ENCODE peak calls at places on chromosomes 6 and 20, in four cellular contexts. One of them, this sample, is unnamed.

GRCh38 chr6:292506-293184 is 358 bp downstream of the DUSP22 start:
- DNase-seq in K562: peak
- DNase-seq in HEK293T: no peak
- DNase-seq in HepG2: peak
- DNase-seq in this sample: peak

GRCh38 chr6:7148100-7148822 is 40.5 kb downstream of the RREB1 start:
- DNase-seq in HepG2: no peak
- DNase-seq in HEK293T: no peak
- DNase-seq in K562: no peak
- DNase-seq in this sample: no peak

GRCh38 chr6:104118274-104118673 is 741.4 kb downstream of the HACE1 start:
- DNase-seq in K562: no peak
- DNase-seq in HEK293T: no peak
- DNase-seq in HepG2: no peak
- DNase-seq in this sample: no peak

GRCh38 chr6:108127826-108128225 is 38.0 kb upstream of the NR2E1 start:
- DNase-seq in HEK293T: no peak
- DNase-seq in K562: no peak
- DNase-seq in HepG2: peak
- DNase-seq in this sample: no peak

GRCh38 chr6:123926000-123926399 is 122.3 kb downstream of the NKAIN2 start:
- DNase-seq in HEK293T: no peak
- DNase-seq in HepG2: no peak
- DNase-seq in K562: no peak
- DNase-seq in this sample: no peak

GRCh38 chr20:6886065-6886729 is 118.7 kb downstream of the BMP2 start:
- DNase-seq in HepG2: no peak
- DNase-seq in K562: no peak
- DNase-seq in HEK293T: no peak
- DNase-seq in this sample: peak

GRCh38 chr6:37558158-37558557 is 58.5 kb upstream of the CCDC167 start:
- DNase-seq in K562: no peak
- DNase-seq in HepG2: no peak
- DNase-seq in HEK293T: no peak
- DNase-seq in this sample: no peak

GRCh38 chr6:16398587-16398986 is 160.2 kb downstream of the GMPR start:
- DNase-seq in HEK293T: no peak
- DNase-seq in K562: no peak
- DNase-seq in HepG2: no peak
- DNase-seq in this sample: no peak

GRCh38 chr6:155528982-155529453 is 73.4 kb upstream of the NOX3 start:
- DNase-seq in HepG2: peak
- DNase-seq in HEK293T: no peak
- DNase-seq in K562: no peak
- DNase-seq in this sample: no peak

GRCh38 chr6:170292778-170293164 is 1.9 kb upstream of the DLL1 start:
- DNase-seq in K562: peak
- DNase-seq in HepG2: no peak
- DNase-seq in HEK293T: no peak
- DNase-seq in this sample: no peak

GRCh38 chr6:12813321-12813720 is 96.8 kb downstream of the PHACTR1 start:
- DNase-seq in HepG2: no peak
- DNase-seq in K562: no peak
- DNase-seq in HEK293T: no peak
- DNase-seq in this sample: no peak

GRCh38 chr6:93104195-93104817 is 315.1 kb downstream of the EPHA7 start:
- DNase-seq in HepG2: no peak
- DNase-seq in K562: no peak
- DNase-seq in HEK293T: peak
- DNase-seq in this sample: no peak

GRCh38 chr20:49853640-49854039 is 41.0 kb downstream of the SLC9A8 start:
- DNase-seq in HEK293T: no peak
- DNase-seq in HepG2: no peak
- DNase-seq in K562: no peak
- DNase-seq in this sample: peak

GRCh38 chr6:127207591-127208120 is 59.0 kb upstream of the RNF146 start:
- DNase-seq in K562: no peak
- DNase-seq in HEK293T: no peak
- DNase-seq in HepG2: no peak
- DNase-seq in this sample: no peak
- TF ChIP-seq ELF4 in K562: no peak
- TF ChIP-seq ELF4 in HEK293T: no peak
- TF ChIP-seq ELF4 in HepG2: no peak
- TF ChIP-seq ELF4 in this sample: no peak

GRCh38 chr6:141851063-141851462 is 281.7 kb upstream of the GJE1 start:
- DNase-seq in K562: no peak
- DNase-seq in HepG2: no peak
- DNase-seq in HEK293T: no peak
- DNase-seq in this sample: no peak
- TF ChIP-seq ELF4 in K562: no peak
- TF ChIP-seq ELF4 in HepG2: no peak
- TF ChIP-seq ELF4 in HEK293T: no peak
- TF ChIP-seq ELF4 in this sample: no peak

DNA sequence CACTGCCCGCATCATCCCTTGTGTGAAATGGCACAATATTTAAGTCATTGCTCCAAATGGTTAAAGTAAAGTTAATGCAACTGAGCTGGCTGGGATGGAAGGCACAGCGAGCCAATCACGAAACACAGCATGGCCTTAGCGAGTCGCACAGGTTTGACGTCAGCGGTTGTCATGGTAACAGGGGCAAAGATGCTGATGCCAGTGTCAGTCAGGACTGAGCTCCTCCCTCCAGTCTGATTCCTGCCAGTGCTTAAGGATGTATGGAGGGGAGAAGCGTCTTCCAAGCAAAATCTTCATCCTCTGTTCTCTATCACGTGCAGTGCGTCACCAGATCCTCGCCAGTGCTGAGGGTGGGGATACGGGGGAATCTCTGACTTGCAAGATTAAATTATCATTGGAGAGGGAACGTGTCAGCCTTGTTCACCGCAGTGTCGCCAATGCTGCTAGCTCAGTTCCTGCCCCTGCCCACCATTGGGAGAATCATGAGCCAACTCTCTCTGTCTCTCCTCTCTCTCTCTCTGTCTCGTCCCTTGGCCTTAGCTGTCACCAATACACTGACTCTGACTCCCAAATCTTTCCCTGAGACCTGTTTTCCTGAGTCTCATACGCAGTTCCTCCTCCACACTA is 24.5 kb downstream of the TSPYL4 start:
- DNase-seq in HEK293T: peak
- DNase-seq in HepG2: no peak
- DNase-seq in K562: peak
- DNase-seq in this sample: peak
- TF ChIP-seq ELF4 in HEK293T: no peak
- TF ChIP-seq ELF4 in HepG2: no peak
- TF ChIP-seq ELF4 in K562: no peak
- TF ChIP-seq ELF4 in this sample: no peak

GRCh38 chr6:146985966-146986365 is 218.3 kb upstream of the STXBP5 start:
- DNase-seq in HepG2: no peak
- DNase-seq in HEK293T: no peak
- DNase-seq in K562: no peak
- DNase-seq in this sample: no peak

GRCh38 chr6:146990821-146991798 is 213.1 kb upstream of the STXBP5 start:
- DNase-seq in HepG2: peak
- DNase-seq in HEK293T: no peak
- DNase-seq in K562: peak
- DNase-seq in this sample: no peak

GRCh38 chr6:146985111-146985510 is 219.1 kb upstream of the STXBP5 start:
- DNase-seq in K562: peak
- DNase-seq in HepG2: peak
- DNase-seq in HEK293T: peak
- DNase-seq in this sample: no peak

GRCh38 chr6:146984251-146984924 is 219.8 kb upstream of the STXBP5 start:
- DNase-seq in K562: no peak
- DNase-seq in HepG2: peak
- DNase-seq in HEK293T: no peak
- DNase-seq in this sample: no peak

DNA sequence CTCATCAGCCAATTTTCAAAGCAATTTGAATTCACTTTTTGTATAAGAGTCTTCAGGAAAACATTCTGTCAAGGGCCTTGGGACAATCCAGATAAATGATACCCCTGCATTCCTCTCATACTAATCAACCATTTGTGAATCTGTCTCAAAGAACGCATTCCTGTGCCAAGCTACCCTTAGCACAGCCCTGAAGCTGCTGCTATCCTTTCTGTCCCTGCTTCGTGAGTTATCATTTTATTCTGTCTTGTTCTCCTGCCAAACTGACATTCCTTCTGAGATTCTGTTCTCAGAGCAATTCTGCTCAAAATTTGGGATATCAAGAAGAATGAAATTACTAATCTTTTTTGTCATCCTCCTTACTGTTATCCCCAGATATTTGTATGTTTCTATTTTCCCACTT is 213.9 kb upstream of the STXBP5 start:
- DNase-seq in K562: no peak
- DNase-seq in HepG2: peak
- DNase-seq in HEK293T: no peak
- DNase-seq in this sample: no peak
- TF ChIP-seq ELF4 in K562: no peak
- TF ChIP-seq ELF4 in HepG2: no peak
- TF ChIP-seq ELF4 in HEK293T: no peak
- TF ChIP-seq ELF4 in this sample: no peak

GRCh38 chr20:4633780-4634179 is 87.9 kb upstream of the PRND start:
- DNase-seq in HEK293T: no peak
- DNase-seq in K562: no peak
- DNase-seq in HepG2: no peak
- DNase-seq in this sample: no peak
- TF ChIP-seq ELF4 in HEK293T: no peak
- TF ChIP-seq ELF4 in K562: no peak
- TF ChIP-seq ELF4 in HepG2: no peak
- TF ChIP-seq ELF4 in this sample: no peak

DNA sequence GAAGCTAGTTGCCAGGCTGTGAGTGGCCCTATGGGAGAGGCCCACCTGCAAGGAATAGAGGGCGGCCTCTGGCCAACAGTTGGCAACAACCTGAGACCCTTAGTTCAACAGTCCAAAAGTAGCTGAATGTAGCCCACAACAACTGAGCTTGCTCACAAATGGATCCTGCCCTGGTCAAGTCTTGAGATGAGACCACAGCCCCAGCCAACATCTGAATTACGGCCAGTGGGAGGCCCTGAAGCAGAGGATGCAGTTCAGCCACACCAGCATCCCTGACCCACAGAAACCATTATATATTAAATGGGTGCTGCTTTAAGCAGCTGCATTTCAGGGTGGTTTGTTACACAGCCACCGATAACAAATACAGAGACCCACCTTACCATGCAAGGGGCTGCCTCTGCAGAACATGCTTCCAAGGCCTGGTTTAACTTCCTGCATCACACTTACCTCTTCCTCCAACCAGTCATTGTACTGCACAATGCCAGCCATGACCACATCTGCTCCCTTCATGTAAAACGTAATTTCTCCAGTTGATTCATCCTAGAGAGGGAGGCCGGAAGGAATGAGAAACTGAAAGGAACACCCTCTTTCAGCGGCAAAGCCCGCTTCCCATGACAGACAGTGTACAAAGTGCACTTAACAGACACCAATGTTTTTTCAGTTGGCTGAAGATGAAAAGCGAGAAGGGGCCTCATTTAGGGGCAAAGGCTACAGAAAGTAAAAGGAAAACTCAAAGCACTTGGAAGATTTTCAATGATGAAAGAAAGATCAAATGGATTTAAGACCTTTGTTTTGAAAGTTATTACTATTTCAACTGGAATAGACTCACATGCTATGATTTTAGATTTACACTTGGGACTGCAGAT is 86.2 kb upstream of the NFATC2 start:
- DNase-seq in HEK293T: no peak
- DNase-seq in HepG2: peak
- DNase-seq in K562: no peak
- DNase-seq in this sample: no peak
- TF ChIP-seq ELF4 in HEK293T: no peak
- TF ChIP-seq ELF4 in HepG2: no peak
- TF ChIP-seq ELF4 in K562: no peak
- TF ChIP-seq ELF4 in this sample: no peak

GRCh38 chr6:41160933-41161332 is 2.0 kb downstream of the TREM2 start:
- DNase-seq in HEK293T: no peak
- DNase-seq in HepG2: no peak
- DNase-seq in K562: no peak
- DNase-seq in this sample: no peak

GRCh38 chr6:41159415-41160082 is 3.4 kb downstream of the TREM2 start:
- DNase-seq in HEK293T: no peak
- DNase-seq in HepG2: no peak
- DNase-seq in K562: no peak
- DNase-seq in this sample: no peak

GRCh38 chr6:41161851-41162552 is 914 bp downstream of the TREM2 start:
- DNase-seq in HEK293T: no peak
- DNase-seq in HepG2: no peak
- DNase-seq in K562: no peak
- DNase-seq in this sample: no peak

GRCh38 chr6:41162687-41163418 is at the start of gene TREM2:
- DNase-seq in HepG2: no peak
- DNase-seq in HEK293T: no peak
- DNase-seq in K562: no peak
- DNase-seq in this sample: no peak

DNA sequence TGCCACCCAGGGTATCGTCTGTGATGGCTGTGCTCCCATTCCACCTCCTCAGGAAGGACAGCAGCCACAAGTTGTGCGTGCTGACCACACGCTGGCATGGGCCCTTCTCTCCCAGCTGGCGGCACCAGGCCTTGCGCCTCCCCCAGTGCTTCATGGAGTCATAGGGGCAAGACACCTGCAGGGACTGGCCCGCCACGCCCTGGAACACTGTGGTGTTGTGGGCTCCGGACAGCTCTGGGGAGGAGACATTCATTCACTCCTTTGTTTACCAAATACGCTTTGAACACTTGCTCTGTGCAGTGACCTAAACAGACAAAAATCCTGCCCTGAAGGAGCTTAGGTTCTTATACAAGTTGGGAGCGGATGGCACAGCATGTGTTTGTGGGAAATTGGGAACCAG is 1.5 kb downstream of the TREM2 start:
- DNase-seq in HepG2: no peak
- DNase-seq in K562: no peak
- DNase-seq in HEK293T: no peak
- DNase-seq in this sample: no peak
- TF ChIP-seq ELF4 in HepG2: no peak
- TF ChIP-seq ELF4 in K562: no peak
- TF ChIP-seq ELF4 in HEK293T: no peak
- TF ChIP-seq ELF4 in this sample: no peak

DNA sequence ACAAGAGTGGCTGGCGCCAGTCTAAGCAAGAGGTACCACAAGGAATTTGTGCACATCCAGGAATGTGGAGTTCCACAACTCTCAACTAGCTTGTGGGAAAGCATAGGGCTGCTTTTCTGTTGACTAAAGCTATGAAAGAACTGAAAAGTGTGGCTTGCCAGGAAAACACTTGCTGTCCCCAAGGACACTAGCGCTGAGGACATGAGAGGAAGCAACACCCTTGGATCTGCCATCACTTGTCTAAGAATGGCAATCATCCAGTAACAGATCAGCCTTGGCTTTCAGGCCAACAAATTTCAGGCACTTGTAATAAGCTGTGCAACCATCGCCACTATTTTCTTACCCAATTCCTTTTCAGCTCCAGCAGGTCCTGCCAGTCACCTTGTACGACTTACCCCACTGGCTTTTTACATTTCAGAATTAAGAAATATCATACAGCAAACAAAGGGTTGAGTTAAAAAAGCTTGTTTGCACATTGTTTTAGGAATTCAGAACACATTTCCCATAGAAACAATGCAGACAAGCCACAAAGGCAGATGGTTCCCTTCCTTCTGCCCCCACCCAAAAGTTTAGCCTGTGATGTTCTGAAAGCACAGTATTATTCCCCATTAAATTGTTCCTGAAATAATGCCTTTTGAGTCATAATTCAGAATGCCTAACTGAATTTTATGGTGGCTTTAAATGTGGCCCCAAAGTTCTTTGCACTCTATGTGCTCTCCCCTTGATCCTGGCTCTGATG is 57.9 kb upstream of the SSTR4 start:
- DNase-seq in HepG2: no peak
- DNase-seq in K562: no peak
- DNase-seq in HEK293T: no peak
- DNase-seq in this sample: no peak
- TF ChIP-seq ELF4 in HepG2: no peak
- TF ChIP-seq ELF4 in K562: no peak
- TF ChIP-seq ELF4 in HEK293T: no peak
- TF ChIP-seq ELF4 in this sample: no peak

This sample was measured in WTC11.